ENCODE peak calls at places on chromosomes 3 and 15, in four cellular contexts. E is coronary artery, R is WERI-Rb-1, X is AG04449. L is an unnamed sample.

GRCh38 chr3:78844307-78844706 is 923.5 kb downstream of the ROBO1 start:
- DNase-seq in R (no peak), X (no peak), E (no peak), L (no peak)

GRCh38 chr3:170639003-170639402 is 53.1 kb upstream of the SLC7A14 start:
- DNase-seq in E (no peak), X (no peak), R (no peak), L (no peak)

GRCh38 chr3:129240436-129240835 is 9.0 kb upstream of the COPG1 start:
- DNase-seq in E (no peak), X (no peak), R (no peak), L (no peak)

GRCh38 chr3:31226331-31226730 is 306.4 kb upstream of the STT3B start:
- DNase-seq in R (no peak), E (no peak), X (no peak), L (no peak)

GRCh38 chr3:133475245-133476010 is 75.6 kb downstream of the BFSP2 start:
- DNase-seq in X (no peak), E (no peak), R (peak; percentile 65), L (no peak)

GRCh38 chr3:80252113-80252512 is 484.3 kb upstream of the ROBO1 start:
- DNase-seq in E (no peak), R (no peak), X (no peak), L (no peak)

GRCh38 chr3:157515398-157515797 is 12.2 kb upstream of the VEPH1 start:
- DNase-seq in E (no peak), X (no peak), R (no peak), L (no peak)

GRCh38 chr15:86691091-86691490 is 611.4 kb downstream of the AGBL1 start:
- DNase-seq in E (no peak), X (no peak), R (peak; percentile 7), L (no peak)

GRCh38 chr15:40006646-40007045 is 32.3 kb downstream of the SRP14 start:
- DNase-seq in E (no peak), X (peak; percentile 58), R (no peak), L (peak; percentile 59)

GRCh38 chr3:25084016-25084415 is 344.0 kb upstream of the RARB start:
- DNase-seq in R (no peak), X (no peak), E (no peak), L (no peak)

GRCh38 chr3:49024449-49024848 is 2.5 kb downstream of the NDUFAF3 start:
- DNase-seq in E (no peak), X (no peak), R (no peak), L (no peak)

GRCh38 chr3:35596611-35597010 is 42.7 kb upstream of the ARPP21 start:
- DNase-seq in R (no peak), X (no peak), E (no peak), L (no peak)

GRCh38 chr3:17137321-17137826 is 252.6 kb downstream of the PLCL2 start:
- DNase-seq in X (no peak), R (no peak), E (peak; percentile 50), L (no peak)

GRCh38 chr15:31393441-31394091 is 66.9 kb downstream of the KLF13 start:
- DNase-seq in X (no peak), R (no peak), E (no peak), L (no peak)

GRCh38 chr15:84929795-84930371 is 45.4 kb downstream of the SLC28A1 start:
- DNase-seq in X (no peak), R (no peak), E (no peak), L (peak; percentile 38)

GRCh38 chr15:67784057-67784781 is 41.1 kb upstream of the SKOR1 start:
- DNase-seq in E (no peak), R (no peak), X (no peak), L (no peak)

GRCh38 chr3:188389711-188390346 is 235.9 kb downstream of the LPP start:
- DNase-seq in E (no peak), X (no peak), R (no peak), L (no peak)

GRCh38 chr3:61530355-61530754 is 31.0 kb upstream of the PTPRG start:
- DNase-seq in E (no peak), R (peak; percentile 38), X (no peak), L (peak; percentile 42)

GRCh38 chr3:32421991-32422859 is 30.6 kb downstream of the CMTM7 start:
- DNase-seq in R (no peak), E (peak; percentile 90), X (peak; percentile 44), L (peak; percentile 57)

GRCh38 chr3:196292281-196292923 is 4.9 kb upstream of the PCYT1A start:
- DNase-seq in R (no peak), E (no peak), X (no peak), L (no peak)

GRCh38 chr15:60651734-60652141 is 172.8 kb upstream of the ICE2 start:
- DNase-seq in E (no peak), X (no peak), R (peak; percentile 85), L (no peak)

GRCh38 chr15:59918994-59919951 is 84.8 kb upstream of the FOXB1 start:
- DNase-seq in E (no peak), R (no peak), X (no peak), L (peak; percentile 43)

DNA sequence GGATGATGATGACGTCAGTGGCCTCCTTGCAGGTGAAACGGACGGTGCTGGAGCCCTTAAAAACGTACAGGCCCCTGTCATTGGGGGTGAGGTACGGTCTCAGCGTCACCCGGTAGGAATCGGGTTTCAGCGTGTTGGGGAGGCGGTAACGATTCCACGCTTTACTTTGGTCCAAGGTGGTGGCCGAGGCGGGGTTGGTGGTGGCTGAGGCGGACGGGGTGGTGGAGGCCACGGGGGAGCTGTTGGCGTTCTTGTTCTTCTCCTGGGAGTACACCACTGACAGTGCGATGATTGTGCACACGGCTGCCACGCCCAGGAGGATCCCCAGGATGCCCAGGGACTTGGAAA is 8.5 kb downstream of the ANPEP start:
- DNase-seq in X (no peak), E (no peak), R (no peak), L (no peak)
- H3K4me3 ChIP-seq in X (no peak overlapping the region), E (no peak overlapping the region), R (no peak overlapping the region), L (no peak overlapping the region)

GRCh38 chr15:96585634-96586386 is 255.3 kb downstream of the NR2F2 start:
- DNase-seq in X (no peak), E (no peak), R (no peak), L (no peak)
- TF ChIP-seq CTCF in X (no peak), E (no peak), R (no peak), L (peak; percentile 30)

GRCh38 chr3:131503328-131503650 is 518 bp upstream of the MRPL3 start:
- DNase-seq in X (no peak), R (no peak), E (no peak), L (no peak)
- H3K4me3 ChIP-seq in X (peak overlapping the region; percentile 98), R (peak overlapping the region; percentile 99), E (peak overlapping the region; percentile 85), L (peak overlapping the region; percentile 88)

GRCh38 chr3:14857506-14857905 is 38.7 kb downstream of the FGD5 start:
- DNase-seq in R (no peak), E (no peak), X (no peak), L (no peak)
- TF ChIP-seq CTCF in R (peak; percentile 14), E (no peak), X (no peak), L (no peak)

L was measured in astrocyte of the cerebellum.